ENCODE peak calls at places on chromosome 5, in nine cellular contexts. A, O, R, I, N, P, W, M and Y are unnamed samples.

GRCh38 chr5:162209005-162209605 is 141.5 kb downstream of the GABRG2 start:
- DNase-seq in A (no peak), O (peak), R (peak), I (no peak), N (peak), P (no peak), W (no peak), M (no peak), Y (no peak)

GRCh38 chr5:60722416-60722815 is 22.4 kb upstream of the DEPDC1B start:
- DNase-seq in A (no peak), O (no peak), R (no peak), I (no peak), N (no peak), P (no peak), W (no peak), M (no peak), Y (no peak)

GRCh38 chr5:116944171-116944570 is 369.5 kb upstream of the SEMA6A start:
- DNase-seq in A (no peak), O (no peak), R (peak), I (no peak), N (peak), P (no peak), W (no peak), M (no peak), Y (peak)

GRCh38 chr5:127785098-127785927 is 82.1 kb downstream of the CCDC192 start:
- DNase-seq in A (peak), O (no peak), R (no peak), I (peak), N (peak), P (peak), W (no peak), M (no peak), Y (peak)

GRCh38 chr5:79666758-79667157 is 22.9 kb upstream of the CMYA5 start:
- DNase-seq in A (no peak), O (no peak), R (no peak), I (no peak), N (no peak), P (no peak), W (no peak), M (no peak), Y (no peak)

GRCh38 chr5:179271821-179272325 is 73.4 kb downstream of the ADAMTS2 start:
- DNase-seq in A (no peak), O (no peak), R (no peak), I (no peak), N (no peak), P (no peak), W (peak), M (no peak), Y (no peak)

GRCh38 chr5:134073404-134073803 is 41.1 kb upstream of the TCF7 start:
- DNase-seq in A (no peak), O (no peak), R (no peak), I (peak), N (no peak), P (no peak), W (no peak), M (no peak), Y (peak)

GRCh38 chr5:73447234-73448071 is 1.1 kb downstream of the FOXD1 start:
- DNase-seq in A (peak), O (no peak), R (no peak), I (peak), N (peak), P (no peak), W (peak), M (no peak), Y (peak)

GRCh38 chr5:147821791-147822190 is 9.7 kb downstream of the SPINK1 start:
- DNase-seq in A (no peak), O (no peak), R (no peak), I (no peak), N (no peak), P (no peak), W (no peak), M (no peak), Y (no peak)

GRCh38 chr5:66966439-66966838 is 230.2 kb downstream of the CD180 start:
- DNase-seq in A (no peak), O (no peak), R (no peak), I (no peak), N (no peak), P (no peak), W (no peak), M (no peak), Y (no peak)

GRCh38 chr5:141479776-141480175 is 4.0 kb downstream of the PCDHGC3 start:
- DNase-seq in A (no peak), O (no peak), R (no peak), I (peak), N (no peak), P (no peak), W (no peak), M (no peak), Y (peak)

GRCh38 chr5:126544087-126544740 is 50.8 kb downstream of the ALDH7A1 start:
- DNase-seq in A (no peak), O (no peak), R (no peak), I (peak), N (peak), P (no peak), W (no peak), M (no peak), Y (peak)

GRCh38 chr5:84437673-84438315 is 53.1 kb upstream of the EDIL3 start:
- DNase-seq in A (peak), O (no peak), R (no peak), I (peak), N (peak), P (no peak), W (no peak), M (no peak), Y (peak)

GRCh38 chr5:112604741-112605390 is 132.8 kb upstream of the APC start:
- DNase-seq in A (no peak), O (peak), R (no peak), I (peak), N (no peak), P (no peak), W (no peak), M (no peak), Y (peak)
- TF ChIP-seq CTCF in A (no peak), O (no peak), R (no peak), I (peak), N (no peak), P (peak), W (peak), M (no peak), Y (peak)

GRCh38 chr5:98770158-98770910 is 3.1 kb upstream of the RGMB start:
- DNase-seq in A (peak), O (peak), R (peak), I (peak), N (peak), P (no peak), W (no peak), M (no peak), Y (peak)
- TF ChIP-seq CTCF in A (no peak), O (no peak), R (no peak), I (no peak), N (no peak), P (no peak), W (no peak), M (no peak), Y (no peak)

DNA sequence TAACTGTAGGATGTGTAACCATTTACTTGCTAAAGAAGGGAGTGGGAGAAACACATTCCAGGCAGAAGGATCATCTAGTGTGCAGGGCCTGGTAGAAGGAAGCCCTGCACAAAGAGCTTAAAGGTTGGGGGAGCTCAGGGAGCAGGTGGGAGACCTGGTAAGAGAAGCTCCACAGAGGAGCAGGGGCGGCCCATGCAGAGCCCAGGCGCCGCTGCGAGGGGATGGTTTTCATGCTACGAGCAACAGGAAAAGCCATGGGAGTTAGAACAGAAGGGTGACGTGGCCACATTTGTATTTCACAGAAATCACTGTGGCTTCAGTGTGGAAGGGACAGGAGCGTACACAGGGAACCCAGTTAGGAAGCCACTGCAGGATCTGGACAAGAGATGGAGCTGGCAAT is 73.1 kb downstream of the PDE6A start:
- DNase-seq in A (no peak), O (no peak), R (no peak), I (no peak), N (no peak), P (no peak), W (no peak), M (no peak), Y (no peak)
- TF ChIP-seq CTCF in A (no peak), O (no peak), R (no peak), I (no peak), N (no peak), P (no peak), W (no peak), M (no peak), Y (no peak)

GRCh38 chr5:98454904-98455303 is 318.6 kb upstream of the RGMB start:
- DNase-seq in A (peak), O (no peak), R (no peak), I (peak), N (peak), P (peak), W (no peak), M (no peak), Y (peak)
- TF ChIP-seq CTCF in A (peak), O (no peak), R (no peak), I (peak), N (peak), P (no peak), W (peak), M (no peak), Y (peak)

GRCh38 chr5:82352146-82352791 is 74.1 kb upstream of the RPS23 start:
- DNase-seq in A (no peak), O (no peak), R (no peak), I (peak), N (no peak), P (no peak), W (no peak), M (no peak), Y (no peak)
- TF ChIP-seq CTCF in A (no peak), O (no peak), R (no peak), I (no peak), N (no peak), P (no peak), W (peak), M (no peak), Y (no peak)

GRCh38 chr5:7073666-7074065 is 322.3 kb upstream of the ADCY2 start:
- DNase-seq in A (no peak), O (no peak), R (no peak), I (no peak), N (no peak), P (no peak), W (no peak), M (no peak), Y (no peak)

GRCh38 chr5:7078901-7079300 is 317.0 kb upstream of the ADCY2 start:
- DNase-seq in A (no peak), O (no peak), R (no peak), I (no peak), N (no peak), P (no peak), W (no peak), M (no peak), Y (no peak)

GRCh38 chr5:7078090-7078489 is 317.8 kb upstream of the ADCY2 start:
- DNase-seq in A (no peak), O (no peak), R (no peak), I (no peak), N (no peak), P (no peak), W (no peak), M (no peak), Y (no peak)

DNA sequence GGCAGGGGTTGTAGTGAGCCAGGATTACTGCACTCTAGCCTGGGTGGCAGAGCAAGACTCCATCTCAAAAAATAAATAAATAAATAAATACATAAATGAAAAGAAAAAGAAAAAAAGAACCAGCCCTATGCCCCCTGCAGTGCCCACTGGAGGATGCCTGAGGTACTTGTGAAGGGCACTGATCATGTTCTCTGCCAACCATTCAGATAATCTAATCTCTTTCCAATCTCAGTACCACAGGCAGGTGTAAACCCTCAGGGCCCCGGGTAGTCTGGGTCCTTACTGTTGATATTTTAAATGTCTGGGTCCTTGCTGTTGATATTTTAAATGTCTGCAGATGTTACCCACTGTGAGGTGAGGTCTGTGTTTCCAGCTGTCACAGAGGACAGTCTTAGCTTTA is 321.8 kb upstream of the ADCY2 start:
- DNase-seq in A (no peak), O (no peak), R (no peak), I (no peak), N (no peak), P (no peak), W (no peak), M (no peak), Y (no peak)
- TF ChIP-seq CTCF in A (no peak), O (no peak), R (no peak), I (no peak), N (no peak), P (no peak), W (no peak), M (no peak), Y (no peak)

DNA sequence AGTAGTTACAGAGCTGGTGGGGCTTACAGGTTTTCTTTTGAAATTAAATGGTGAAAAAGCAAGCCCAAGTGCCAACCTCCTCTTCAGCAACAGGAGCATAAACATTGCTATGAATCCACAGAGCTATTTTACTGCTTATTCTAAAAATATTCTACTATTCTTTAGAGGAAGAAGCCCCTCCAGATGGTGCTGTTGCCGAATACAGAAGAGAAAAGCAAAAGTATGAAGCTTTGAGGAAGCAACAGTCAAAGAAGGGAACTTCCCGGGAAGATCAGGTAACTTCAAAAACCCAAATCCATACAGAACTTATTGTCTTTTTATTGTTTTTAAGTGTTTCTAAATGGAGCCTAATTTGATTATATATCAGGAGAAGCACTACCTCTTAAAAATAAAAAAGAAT is 202.8 kb downstream of the CWC27 start:
- DNase-seq in A (no peak), O (no peak), R (no peak), I (peak), N (no peak), P (no peak), W (no peak), M (no peak), Y (peak)
- TF ChIP-seq CTCF in A (no peak), O (no peak), R (no peak), I (peak), N (no peak), P (no peak), W (peak), M (no peak), Y (peak)

DNA sequence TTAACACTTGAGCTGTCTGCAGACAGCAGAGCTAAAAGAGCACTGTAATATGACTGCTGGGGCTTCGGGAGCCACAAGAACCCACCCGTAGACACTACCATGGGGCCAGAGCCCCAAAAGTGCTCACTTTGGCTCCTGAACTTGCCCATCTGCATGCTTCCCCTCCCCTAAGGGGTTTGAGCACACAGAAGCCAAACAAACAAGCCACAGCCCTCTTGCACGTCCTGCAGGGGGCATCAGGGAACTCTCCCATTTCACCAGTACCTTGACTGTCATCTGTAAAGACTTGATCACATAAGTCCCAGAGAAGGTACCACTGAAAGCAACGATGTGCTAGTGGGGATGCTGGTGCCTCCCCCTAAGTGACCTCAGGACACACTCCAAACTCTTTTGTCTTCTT is 681.8 kb downstream of the SEMA5A start:
- DNase-seq in A (no peak), O (no peak), R (no peak), I (peak), N (peak), P (no peak), W (no peak), M (no peak), Y (peak)
- TF ChIP-seq CTCF in A (peak), O (no peak), R (no peak), I (peak), N (peak), P (peak), W (peak), M (no peak), Y (peak)